ENCODE peak calls at places on chromosome 2, in nine cellular contexts. V is GM12891; Y is stimulated activated naive CD8-positive, alpha-beta T cell treated with anti-CD3 and anti-CD28 coated beads, Interleukin-15, Interleukin-2, amounts not matched to agents 100 U/mL and 50 U/mL, for 24 hours; S is activated CD4-positive, alpha-beta T cell treated with anti-CD3 and anti-CD28 coated beads, Interleukin-2, amount 50 U/mL, for 48 hours; P is activated CD8-positive, alpha-beta memory T cell treated with anti-CD3 and anti-CD28 coated beads for 48 hours; N is BJ; O is Calu3; A is Ammon's horn; Z is NCI-H1105. E is an unnamed sample.

GRCh38 chr2:210626849-210627248 is 70.5 kb downstream of the CPS1 start:
- DNase-seq in V (no peak), Y (no peak), S (no peak), P (no peak), N (no peak), O (no peak), A (no peak), Z (no peak), E (no peak)

GRCh38 chr2:138727956-138728355 is 52.2 kb downstream of the NXPH2 start:
- DNase-seq in V (no peak), Y (no peak), S (no peak), P (no peak), N (no peak), O (no peak), A (no peak), Z (no peak), E (no peak)

GRCh38 chr2:215705771-215706261 is 269.9 kb upstream of the FN1 start:
- DNase-seq in V (no peak), Y (no peak), S (no peak), P (no peak), N (no peak), O (no peak), A (no peak), Z (no peak), E (no peak)

GRCh38 chr2:7722212-7722910 is 805.1 kb downstream of the RNF144A start:
- DNase-seq in V (no peak), Y (no peak), S (no peak), P (no peak), N (no peak), O (no peak), A (no peak), Z (no peak), E (no peak)

GRCh38 chr2:69340101-69340775 is 46.8 kb downstream of the GFPT1 start:
- DNase-seq in V (no peak), Y (no peak), S (no peak), P (no peak), N (no peak), O (no peak), A (no peak), Z (no peak), E (no peak)

GRCh38 chr2:148926291-148926961 is 51.4 kb downstream of the KIF5C start:
- DNase-seq in V (peak), Y (peak), S (peak), P (peak), N (no peak), O (peak), A (peak), Z (no peak), E (peak)

GRCh38 chr2:27242614-27242951 is 20.3 kb downstream of the SLC30A3 start:
- DNase-seq in V (no peak), Y (no peak), S (no peak), P (no peak), N (no peak), O (no peak), A (no peak), Z (no peak), E (no peak)

GRCh38 chr2:217102941-217103340 is 243.1 kb upstream of the TNP1 start:
- DNase-seq in V (no peak), Y (no peak), S (no peak), P (no peak), N (no peak), O (no peak), A (no peak), Z (no peak), E (no peak)

GRCh38 chr2:168315331-168316072 is 68.1 kb upstream of the STK39 start:
- DNase-seq in V (no peak), Y (no peak), S (no peak), P (no peak), N (no peak), O (no peak), A (no peak), Z (no peak), E (no peak)

E was measured in activated naive CD8-positive, alpha-beta T cell treated with anti-CD3 and anti-CD28 coated beads for 36 hours.